ENCODE peak calls at places on chromosomes 1 and 21, in four cellular contexts. T, P, V and C are unnamed samples.

GRCh38 chr1:25009675-25010262 is 79.7 kb upstream of the RUNX3 start:
- DNase-seq in T (no peak), P (no peak), V (no peak), C (no peak)

GRCh38 chr1:205849619-205850355 is at the start of gene PM20D1:
- DNase-seq in T (peak; percentile 89), P (peak; percentile 80), V (no peak), C (peak; percentile 19)

GRCh38 chr1:236287356-236287755 is 5.6 kb upstream of the ERO1B start:
- DNase-seq in T (no peak), P (no peak), V (no peak), C (no peak)

GRCh38 chr1:118200836-118201235 is 15.8 kb upstream of the SPAG17 start:
- DNase-seq in T (no peak), P (no peak), V (no peak), C (no peak)

GRCh38 chr1:38138498-38139233 is 92.1 kb upstream of the POU3F1 start:
- DNase-seq in T (no peak), P (no peak), V (no peak), C (no peak)

GRCh38 chr1:75136158-75136815 is 2.1 kb downstream of the LHX8 start:
- DNase-seq in T (peak; percentile 75), P (no peak), V (no peak), C (peak; percentile 81)

GRCh38 chr1:187001198-187001904 is 172.6 kb downstream of the PLA2G4A start:
- DNase-seq in T (no peak), P (no peak), V (no peak), C (no peak)

GRCh38 chr21:16117851-16118592 is 388.2 kb downstream of the USP25 start:
- DNase-seq in T (no peak), P (no peak), V (no peak), C (no peak)

GRCh38 chr1:101111461-101111860 is 85.9 kb upstream of the DPH5 start:
- DNase-seq in T (no peak), P (no peak), V (no peak), C (no peak)

GRCh38 chr1:101115112-101115511 is 89.5 kb upstream of the DPH5 start:
- DNase-seq in T (no peak), P (no peak), V (no peak), C (no peak)

GRCh38 chr1:101108123-101108522 is 82.5 kb upstream of the DPH5 start:
- DNase-seq in T (no peak), P (no peak), V (no peak), C (no peak)

GRCh38 chr1:101109791-101110190 is 84.2 kb upstream of the DPH5 start:
- DNase-seq in T (no peak), P (no peak), V (no peak), C (no peak)

DNA sequence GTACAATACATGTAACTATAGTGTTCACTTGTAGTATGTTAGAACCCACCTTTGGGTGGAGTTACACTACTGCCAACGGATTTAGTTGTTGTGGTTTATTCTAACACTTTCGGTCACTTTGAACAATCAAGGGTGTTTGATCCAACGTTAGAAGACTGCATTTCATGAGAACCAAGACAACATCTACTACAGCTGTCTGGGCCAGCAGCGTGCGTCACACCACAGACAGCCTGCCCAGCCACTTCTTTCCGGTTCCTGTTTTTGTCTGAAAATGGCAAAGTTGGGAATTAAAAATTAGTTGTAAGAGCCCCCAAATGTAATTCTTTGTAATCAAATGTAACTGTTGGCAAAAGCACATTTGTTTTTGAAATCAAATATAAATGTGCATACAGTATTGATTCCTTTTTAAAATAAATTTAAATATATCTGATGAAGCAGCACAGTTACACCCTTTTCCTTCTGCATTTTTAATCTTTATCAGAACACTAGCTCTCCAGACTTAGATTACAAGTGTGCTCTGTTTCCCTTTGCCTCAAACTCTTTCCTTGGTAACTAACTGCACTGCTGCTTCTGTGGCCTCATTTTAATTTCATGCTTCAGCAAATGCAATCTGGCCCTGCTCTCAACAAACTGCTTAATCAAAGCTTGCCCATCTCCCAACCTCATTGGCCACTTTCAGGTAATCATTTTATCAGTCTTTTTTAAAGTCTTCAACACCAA is 86.6 kb upstream of the DPH5 start:
- DNase-seq in T (no peak), P (no peak), V (peak; percentile 43), C (no peak)
- TF ChIP-seq NRF1 in T (no peak), P (no peak), V (no peak), C (no peak)

DNA sequence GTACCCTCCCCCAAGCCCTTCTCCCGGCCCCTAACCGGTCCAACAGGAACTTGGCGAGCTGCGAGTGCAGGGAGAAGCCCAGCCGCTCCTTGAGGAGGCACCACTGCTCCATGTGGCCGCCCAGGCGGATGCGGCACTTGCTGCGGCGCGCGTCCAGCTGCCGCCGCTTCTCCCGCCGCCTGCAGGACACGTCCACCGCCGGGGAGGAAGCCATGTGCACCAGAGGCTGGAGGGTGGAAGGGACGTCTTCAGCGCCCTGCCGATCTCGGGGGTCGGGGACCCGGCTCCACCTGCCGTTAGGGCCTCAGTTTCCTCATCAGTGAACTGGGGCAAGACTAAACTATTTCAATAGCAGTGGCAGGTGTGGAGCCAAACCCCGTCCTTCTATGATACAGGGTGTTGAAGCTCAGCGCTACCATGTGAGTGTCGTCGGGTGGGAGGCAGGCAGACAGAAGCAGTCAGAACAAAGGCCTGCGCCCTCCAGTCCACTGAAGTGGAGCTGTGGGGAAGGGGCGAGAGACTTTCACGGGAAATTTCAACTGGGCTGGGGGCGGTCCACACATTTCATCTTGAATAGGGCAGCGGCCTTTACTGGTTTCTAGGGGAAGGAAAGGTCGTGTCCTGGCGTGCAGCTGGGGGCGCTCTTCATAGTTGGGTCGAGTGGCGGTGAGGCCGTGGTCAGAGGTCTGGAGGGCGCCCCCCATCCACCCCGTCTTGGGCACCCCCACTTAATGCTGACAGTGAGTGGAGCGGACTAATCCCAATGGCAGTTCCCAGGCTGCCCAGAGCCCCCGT is 592 bp downstream of the ZNF692 start:
- DNase-seq in T (peak; percentile 79), P (peak; percentile 71), V (no peak), C (peak; percentile 39)
- TF ChIP-seq RFX5 in T (no peak), P (no peak), V (no peak), C (no peak)

GRCh38 chr1:6247651-6248050 is 3.7 kb downstream of the HES3 start:
- DNase-seq in T (no peak), P (no peak), V (no peak), C (peak; percentile 48)
- TF ChIP-seq NRF1 in T (no peak), P (no peak), V (no peak), C (no peak)

GRCh38 chr1:27503033-27503432 is 13.1 kb upstream of the WASF2 start:
- DNase-seq in T (no peak), P (no peak), V (no peak), C (no peak)

GRCh38 chr1:27505420-27505680 is 15.4 kb upstream of the WASF2 start:
- DNase-seq in T (no peak), P (no peak), V (no peak), C (no peak)

GRCh38 chr1:27504588-27505419 is 14.8 kb upstream of the WASF2 start:
- DNase-seq in T (peak; percentile 71), P (peak; percentile 67), V (no peak), C (peak; percentile 67)

GRCh38 chr1:27506703-27507102 is 16.7 kb upstream of the WASF2 start:
- DNase-seq in T (no peak), P (no peak), V (no peak), C (no peak)

DNA sequence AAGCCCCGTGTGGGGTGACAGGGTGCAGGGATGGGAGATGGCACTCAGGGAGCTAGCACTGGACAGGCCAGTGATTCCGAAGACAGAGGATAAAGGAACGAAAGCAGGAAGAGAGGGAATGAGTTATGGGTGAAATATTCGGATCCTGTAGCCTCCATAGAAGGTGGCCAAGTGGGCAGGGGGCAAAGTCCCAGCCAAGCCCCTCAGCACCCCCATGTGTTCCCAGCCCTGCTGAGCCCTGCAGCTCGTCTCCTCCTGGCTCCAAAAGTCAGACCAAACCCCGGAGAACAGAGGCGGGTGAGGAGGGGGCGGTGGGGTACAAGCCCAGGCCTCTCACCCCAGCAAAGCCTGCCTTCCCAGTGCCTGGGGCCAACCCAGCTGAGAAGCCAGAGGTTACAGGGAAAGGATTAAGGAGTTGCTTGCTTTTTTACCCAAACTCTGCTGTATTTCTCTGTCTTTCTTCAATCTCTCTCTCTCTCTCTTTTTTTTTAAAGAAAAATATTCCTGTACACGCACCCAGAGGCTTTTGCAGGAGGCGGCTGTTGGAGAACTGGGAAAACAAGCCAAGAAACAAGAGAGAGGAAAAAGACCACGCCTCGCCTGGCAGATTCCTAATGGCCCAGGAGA is 14.1 kb upstream of the WASF2 start:
- DNase-seq in T (no peak), P (no peak), V (no peak), C (no peak)
- TF ChIP-seq RFX5 in T (no peak), P (no peak), V (no peak), C (no peak)

DNA sequence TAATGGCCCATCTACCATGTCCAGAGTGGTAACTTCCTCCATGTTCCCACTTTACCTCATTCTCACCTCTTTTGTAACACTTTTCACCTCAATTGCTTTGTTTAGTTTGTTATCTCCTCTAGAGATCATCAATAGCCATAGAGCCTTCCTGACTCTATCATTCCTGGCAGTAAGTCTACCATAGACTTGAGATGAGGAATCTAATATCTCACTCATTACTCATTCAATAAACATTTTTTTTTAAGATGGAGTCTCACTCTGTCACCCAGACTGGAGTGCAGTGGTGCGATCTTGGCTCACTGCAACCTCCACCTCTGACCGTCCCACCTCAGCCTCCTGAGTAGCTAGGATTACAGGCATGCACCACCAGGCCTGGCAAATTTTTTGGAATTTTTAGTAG is 7.1 kb downstream of the NMNAT2 start:
- DNase-seq in T (no peak), P (no peak), V (no peak), C (no peak)
- TF ChIP-seq NRF1 in T (no peak), P (no peak), V (no peak), C (no peak)

GRCh38 chr1:32695098-32695904 is 7.3 kb downstream of the SYNC start:
- DNase-seq in T (no peak), P (peak; percentile 42), V (no peak), C (no peak)
- TF ChIP-seq RFX5 in T (no peak), P (no peak), V (no peak), C (no peak)

GRCh38 chr1:227543283-227544066 is 19.9 kb upstream of the ZNF678 start:
- DNase-seq in T (peak; percentile 20), P (no peak), V (no peak), C (no peak)
- TF ChIP-seq NRF1 in T (no peak), P (no peak), V (no peak), C (no peak)